ENCODE peak calls at places on chromosomes 7 and 10, in five cellular contexts. O is neural progenitor cell; N is colonic mucosa; V is CD8-positive, alpha-beta memory T cell; Q is HepG2. M is an unnamed sample.

GRCh38 chr10:122323941-122324675 is 50.4 kb upstream of the PLEKHA1 start:
- DNase-seq in O (no peak), Q (no peak), V (no peak), N (no peak), M (no peak)

GRCh38 chr10:98910048-98910447 is 325.6 kb downstream of the HPSE2 start:
- DNase-seq in Q (no peak), V (no peak), O (no peak), N (no peak), M (no peak)

GRCh38 chr7:136923111-136923510 is 54.7 kb downstream of the CHRM2 start:
- DNase-seq in Q (no peak), N (no peak), O (no peak), V (no peak), M (no peak)

GRCh38 chr7:11835260-11835659 is 3.3 kb upstream of the THSD7A start:
- DNase-seq in V (no peak), N (no peak), O (no peak), Q (no peak), M (no peak)

GRCh38 chr7:55065511-55066229 is 46.9 kb downstream of the EGFR start:
- DNase-seq in Q (peak; percentile 82), O (peak; percentile 34), N (no peak), V (no peak), M (peak; percentile 50)

GRCh38 chr10:47402681-47403301 is 18.7 kb upstream of the ZNF488 start:
- DNase-seq in O (peak; percentile 29), V (no peak), N (peak; percentile 33), Q (peak; percentile 70), M (peak; percentile 91)

GRCh38 chr7:27923308-27923980 is 183.5 kb downstream of the TAX1BP1 start:
- DNase-seq in O (no peak), V (no peak), Q (no peak), N (no peak), M (no peak)

GRCh38 chr10:119537953-119538630 is 4.4 kb downstream of the RGS10 start:
- DNase-seq in O (no peak), Q (no peak), V (no peak), N (no peak), M (no peak)

GRCh38 chr7:2817456-2817855 is 26.7 kb downstream of the GNA12 start:
- DNase-seq in V (no peak), O (no peak), Q (peak; percentile 64), N (no peak), M (no peak)

GRCh38 chr7:2813350-2814185 is 30.5 kb downstream of the GNA12 start:
- DNase-seq in Q (no peak), N (no peak), O (no peak), V (no peak), M (no peak)

GRCh38 chr7:2814682-2815522 is 29.2 kb downstream of the GNA12 start:
- DNase-seq in Q (no peak), N (no peak), V (no peak), O (peak; percentile 48), M (no peak)

GRCh38 chr7:2814186-2814530 is 29.9 kb downstream of the GNA12 start:
- DNase-seq in Q (no peak), O (no peak), V (no peak), N (no peak), M (no peak)

GRCh38 chr7:2815523-2816240 is 28.4 kb downstream of the GNA12 start:
- DNase-seq in Q (no peak), V (no peak), O (no peak), N (no peak), M (no peak)
- H3K4me1 ChIP-seq in Q (peaks cover 82% of the 10 kb centered on the region), V (no peaks in the 10 kb centered on the region), O (peaks cover 21% of the 10 kb centered on the region), N (peaks cover 6% of the 10 kb centered on the region), M (peaks cover 25% of the 10 kb centered on the region)

GRCh38 chr7:3087243-3087642 is 43.6 kb upstream of the CARD11 start:
- DNase-seq in O (peak; percentile 11), V (no peak), Q (no peak), N (no peak), M (no peak)
- H3K36me3 ChIP-seq in O (no peaks in the 10 kb centered on the region), V (no peaks in the 10 kb centered on the region), Q (no peaks in the 10 kb centered on the region), N (no peaks in the 10 kb centered on the region), M (no peaks in the 10 kb centered on the region)

GRCh38 chr7:102119213-102119651 is 167.4 kb upstream of the SH2B2 start:
- DNase-seq in O (no peak), Q (peak; percentile 13), V (no peak), N (no peak), M (no peak)
- H3K4me1 ChIP-seq in O (no peaks in the 10 kb centered on the region), Q (peaks cover 30% of the 10 kb centered on the region), V (no peaks in the 10 kb centered on the region), N (peaks cover 8% of the 10 kb centered on the region), M (peaks cover 21% of the 10 kb centered on the region)

DNA sequence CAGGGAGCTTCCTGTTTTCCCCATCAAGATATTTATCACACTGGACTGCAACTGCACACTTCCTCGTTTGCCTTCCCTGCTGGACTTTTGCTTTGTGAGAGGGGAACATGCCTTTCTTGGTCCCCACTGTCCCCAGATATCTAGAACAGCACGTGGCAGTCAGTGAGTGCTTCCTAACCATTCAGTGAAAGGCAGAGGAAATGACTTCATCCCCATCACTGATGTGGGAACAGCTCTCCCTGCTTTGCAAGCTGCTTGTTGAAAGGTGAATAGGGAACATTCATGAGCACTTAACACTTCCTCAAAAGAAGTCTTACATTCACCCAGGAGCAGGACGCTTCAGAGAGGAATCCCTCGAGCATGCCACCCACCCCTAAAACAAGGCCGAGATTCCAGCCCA is 135.4 kb downstream of the MYOF start:
- DNase-seq in N (no peak), O (no peak), V (no peak), Q (no peak), M (no peak)
- H3K36me3 ChIP-seq in N (peaks cover 19% of the 10 kb centered on the region), O (no peaks in the 10 kb centered on the region), V (no peaks in the 10 kb centered on the region), Q (no peaks in the 10 kb centered on the region), M (no peaks in the 10 kb centered on the region)

GRCh38 chr7:47830015-47830414 is 118.3 kb downstream of the PKD1L1 start:
- DNase-seq in N (no peak), V (no peak), Q (no peak), O (no peak), M (no peak)

GRCh38 chr7:47827886-47828285 is 120.4 kb downstream of the PKD1L1 start:
- DNase-seq in N (no peak), O (no peak), V (no peak), Q (no peak), M (no peak)

GRCh38 chr7:47836080-47836479 is 112.2 kb downstream of the PKD1L1 start:
- DNase-seq in N (no peak), O (no peak), V (no peak), Q (no peak), M (no peak)

GRCh38 chr7:47833211-47833610 is 115.1 kb downstream of the PKD1L1 start:
- DNase-seq in O (no peak), Q (no peak), V (no peak), N (no peak), M (no peak)

GRCh38 chr7:47832105-47832715 is 116.1 kb downstream of the PKD1L1 start:
- DNase-seq in V (no peak), N (no peak), Q (no peak), O (no peak), M (no peak)
- H3K4me1 ChIP-seq in V (no peaks in the 10 kb centered on the region), N (no peaks in the 10 kb centered on the region), Q (peaks cover 6% of the 10 kb centered on the region), O (no peaks in the 10 kb centered on the region), M (no peaks in the 10 kb centered on the region)

DNA sequence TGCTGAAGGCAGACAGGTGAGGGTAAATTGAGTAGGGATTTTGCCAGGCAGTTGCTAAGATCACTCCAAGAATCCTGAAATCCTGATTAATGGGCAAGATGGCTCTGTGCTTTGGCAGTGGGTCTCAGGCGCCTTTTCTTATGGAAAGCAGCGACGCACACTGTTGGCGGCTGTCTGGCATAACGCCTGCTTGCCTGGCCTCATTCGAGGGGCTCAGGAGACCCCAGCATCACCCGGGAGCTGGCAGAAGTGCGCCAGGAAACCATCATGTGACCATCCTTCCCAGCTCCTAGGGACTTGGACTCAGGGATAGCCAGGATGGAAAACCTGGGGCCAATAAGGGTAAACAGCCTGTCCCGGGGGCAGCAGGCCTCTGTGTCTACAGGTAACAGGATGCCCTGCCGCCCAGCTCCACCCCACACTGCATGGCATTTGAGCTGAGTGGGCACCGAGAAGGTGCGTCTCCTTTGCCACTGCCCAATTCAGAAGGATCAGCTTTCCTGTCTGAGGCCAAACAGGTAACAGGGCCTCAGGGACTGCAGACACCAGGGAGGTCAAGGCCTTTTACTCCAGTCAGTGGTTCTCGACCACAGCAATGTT is 98.6 kb downstream of the FAM53B start:
- DNase-seq in V (no peak), N (no peak), Q (no peak), O (no peak), M (no peak)
- H3K36me3 ChIP-seq in V (no peaks in the 10 kb centered on the region), N (no peaks in the 10 kb centered on the region), Q (no peaks in the 10 kb centered on the region), O (no peaks in the 10 kb centered on the region), M (no peaks in the 10 kb centered on the region)